ENCODE peak calls at places on chromosomes 4 and X, in four cellular contexts. One of them, this sample, is unnamed. For H3K36me3, the result is how much of the 10 kb centered on the place peaks cover.

GRCh38 chrX:76454456-76454927 is 27.0 kb downstream of the MAGEE1 start:
- DNase-seq in K562: peak
- DNase-seq in HepG2: peak
- DNase-seq in H1: peak
- DNase-seq in this sample: peak

GRCh38 chr4:77100234-77100633 is 24.4 kb upstream of the CCNI start:
- DNase-seq in K562: no peak
- DNase-seq in HepG2: no peak
- DNase-seq in H1: no peak
- DNase-seq in this sample: no peak

GRCh38 chrX:110215411-110215810 is 102.5 kb downstream of the AMMECR1 start:
- DNase-seq in K562: no peak
- DNase-seq in H1: no peak
- DNase-seq in HepG2: no peak
- DNase-seq in this sample: no peak

GRCh38 chrX:12885508-12885907 is 18.6 kb downstream of the TLR7 start:
- DNase-seq in H1: no peak
- DNase-seq in K562: no peak
- DNase-seq in HepG2: no peak
- DNase-seq in this sample: no peak

GRCh38 chrX:437636-438390 is 51.1 kb upstream of the PPP2R3B start:
- DNase-seq in K562: no peak
- DNase-seq in HepG2: no peak
- DNase-seq in H1: no peak
- DNase-seq in this sample: no peak

GRCh38 chr4:145216532-145216931 is 36.1 kb upstream of the OTUD4 start:
- DNase-seq in K562: no peak
- DNase-seq in H1: no peak
- DNase-seq in HepG2: no peak
- DNase-seq in this sample: peak

GRCh38 chrX:74179071-74179470 is 124.9 kb upstream of the ZCCHC13 start:
- DNase-seq in HepG2: peak
- DNase-seq in H1: no peak
- DNase-seq in K562: no peak
- DNase-seq in this sample: no peak

GRCh38 chr4:87498446-87498900 is 30.7 kb downstream of the SPARCL1 start:
- DNase-seq in HepG2: no peak
- DNase-seq in H1: no peak
- DNase-seq in K562: no peak
- DNase-seq in this sample: no peak

GRCh38 chr4:177246636-177247584 is 62.8 kb upstream of the NEIL3 start:
- DNase-seq in K562: no peak
- DNase-seq in HepG2: no peak
- DNase-seq in H1: no peak
- DNase-seq in this sample: no peak

DNA sequence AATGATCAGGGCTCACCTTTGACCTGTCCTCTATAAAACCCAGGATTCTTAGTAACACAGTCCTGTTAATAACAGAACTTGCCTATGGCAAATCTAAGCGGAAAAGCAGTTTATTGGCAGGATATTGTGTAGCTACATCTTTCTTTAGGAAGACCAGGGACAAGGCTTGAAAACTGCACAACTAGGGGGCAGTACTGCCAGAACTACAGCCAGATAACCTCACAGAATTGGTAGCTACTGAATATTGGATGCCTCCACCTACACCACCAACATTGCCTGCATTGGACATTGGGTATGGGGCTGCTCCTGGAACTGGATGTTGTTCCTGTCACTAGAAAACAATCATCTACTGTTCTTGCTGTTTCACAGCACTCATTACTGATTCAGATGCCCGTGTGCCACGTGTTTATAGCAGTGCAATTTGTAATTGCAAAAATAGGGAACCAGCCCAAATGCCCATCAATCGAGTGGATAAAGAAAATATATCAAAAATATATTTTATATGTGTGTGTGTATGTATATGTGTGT is 47.4 kb downstream of the REPS2 start:
- DNase-seq in H1: no peak
- DNase-seq in K562: no peak
- DNase-seq in HepG2: no peak
- DNase-seq in this sample: no peak
- TF ChIP-seq CTCF in H1: peak
- TF ChIP-seq CTCF in K562: no peak
- TF ChIP-seq CTCF in HepG2: no peak
- TF ChIP-seq CTCF in this sample: peak

DNA sequence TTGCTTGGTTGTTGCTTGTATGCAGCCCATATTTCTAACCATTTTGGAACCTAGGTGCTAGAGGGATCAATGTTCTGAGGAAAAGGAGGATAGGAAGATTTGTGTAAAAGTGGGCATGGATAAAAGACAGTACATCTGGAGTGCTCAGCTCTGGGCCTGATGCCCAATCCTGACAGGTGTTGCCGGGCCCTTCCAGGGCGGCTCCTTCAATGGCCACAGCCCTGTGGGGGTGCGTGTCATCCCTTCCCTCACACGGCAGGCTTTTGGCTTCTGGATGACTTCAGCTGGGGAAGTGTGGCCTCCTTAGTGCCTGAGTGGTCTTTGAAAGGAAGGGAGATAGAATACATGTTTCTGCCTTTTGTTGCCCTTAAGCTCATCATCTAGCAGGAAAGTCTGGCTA is 47.2 kb downstream of the NELFA start:
- DNase-seq in HepG2: no peak
- DNase-seq in K562: no peak
- DNase-seq in H1: no peak
- DNase-seq in this sample: no peak
- H3K36me3 ChIP-seq in HepG2: under half
- H3K36me3 ChIP-seq in K562: half or more
- H3K36me3 ChIP-seq in H1: under half
- H3K36me3 ChIP-seq in this sample: under half

GRCh38 chr4:56082809-56083208 is 134.1 kb downstream of the CEP135 start:
- DNase-seq in K562: no peak
- DNase-seq in HepG2: no peak
- DNase-seq in H1: no peak
- DNase-seq in this sample: no peak

GRCh38 chr4:56077676-56078075 is 128.9 kb downstream of the CEP135 start:
- DNase-seq in HepG2: no peak
- DNase-seq in H1: no peak
- DNase-seq in K562: no peak
- DNase-seq in this sample: no peak

GRCh38 chr4:56084849-56085248 is 136.1 kb downstream of the CEP135 start:
- DNase-seq in K562: no peak
- DNase-seq in HepG2: no peak
- DNase-seq in H1: no peak
- DNase-seq in this sample: no peak

GRCh38 chr4:56080384-56080783 is 131.6 kb downstream of the CEP135 start:
- DNase-seq in H1: no peak
- DNase-seq in K562: no peak
- DNase-seq in HepG2: no peak
- DNase-seq in this sample: no peak

DNA sequence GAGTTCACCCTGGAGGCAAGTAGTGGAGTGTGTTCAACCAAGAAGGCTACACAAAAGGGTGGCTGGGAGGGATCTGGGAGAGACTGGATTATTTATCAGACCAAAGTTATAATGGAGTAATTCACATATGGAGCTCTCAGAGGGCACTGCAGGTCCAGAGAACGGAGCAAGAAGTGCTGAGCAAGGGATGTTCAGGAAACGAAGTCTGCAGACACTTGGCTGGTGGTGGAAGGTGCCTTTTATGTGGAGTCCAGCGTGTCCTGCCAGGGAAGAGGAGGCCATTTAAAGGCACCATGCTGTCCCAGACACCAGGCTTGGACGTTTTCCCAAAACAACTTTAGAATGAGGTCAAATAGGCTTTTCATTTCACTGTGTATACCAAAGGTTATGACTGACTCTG is 130.1 kb downstream of the CEP135 start:
- DNase-seq in H1: no peak
- DNase-seq in HepG2: no peak
- DNase-seq in K562: no peak
- DNase-seq in this sample: no peak
- TF ChIP-seq FOSL1 in H1: no peak
- TF ChIP-seq FOSL1 in HepG2: no peak
- TF ChIP-seq FOSL1 in K562: no peak
- TF ChIP-seq FOSL1 in this sample: no peak

GRCh38 chr4:44210750-44211149 is 237.9 kb downstream of the KCTD8 start:
- DNase-seq in H1: no peak
- DNase-seq in K562: no peak
- DNase-seq in HepG2: no peak
- DNase-seq in this sample: no peak
- TF ChIP-seq CTCF in H1: peak
- TF ChIP-seq CTCF in K562: no peak
- TF ChIP-seq CTCF in HepG2: no peak
- TF ChIP-seq CTCF in this sample: no peak

DNA sequence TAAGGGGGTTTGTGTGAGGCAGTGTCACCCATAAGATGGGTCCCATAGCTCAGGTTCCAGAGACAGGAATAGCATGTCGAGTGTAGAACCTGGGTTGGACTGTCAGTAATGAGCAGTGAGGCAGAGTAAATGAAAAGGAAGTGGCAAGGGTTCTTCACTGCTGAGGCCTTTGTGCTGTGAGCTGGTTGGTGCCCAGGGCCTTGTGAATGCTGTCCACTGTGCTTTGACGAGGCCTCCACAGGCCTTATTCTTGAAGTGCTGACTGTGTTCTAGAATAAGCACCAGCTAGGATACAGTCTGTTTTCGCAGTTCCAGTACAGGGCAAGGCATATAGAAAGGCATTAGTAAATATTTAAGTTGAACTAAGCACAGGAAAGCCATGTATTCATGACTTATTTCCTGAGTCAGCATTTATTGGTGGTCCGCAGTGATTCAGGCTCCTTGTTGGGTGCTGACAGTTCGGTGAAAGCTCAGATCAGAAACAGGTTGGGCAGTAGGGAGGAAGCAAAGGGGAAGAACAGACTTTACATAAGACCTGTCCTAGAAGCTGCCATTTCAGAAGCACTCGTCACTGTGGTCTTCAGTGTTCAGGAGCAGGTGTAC is 25.6 kb upstream of the TADA2B start:
- DNase-seq in HepG2: no peak
- DNase-seq in K562: no peak
- DNase-seq in H1: no peak
- DNase-seq in this sample: no peak
- H3K36me3 ChIP-seq in HepG2: under half
- H3K36me3 ChIP-seq in K562: half or more
- H3K36me3 ChIP-seq in H1: under half
- H3K36me3 ChIP-seq in this sample: under half

GRCh38 chr4:168723020-168723419 is 226.2 kb downstream of the PALLD start:
- DNase-seq in K562: no peak
- DNase-seq in H1: no peak
- DNase-seq in HepG2: no peak
- DNase-seq in this sample: no peak
- TF ChIP-seq FOSL1 in K562: no peak
- TF ChIP-seq FOSL1 in H1: no peak
- TF ChIP-seq FOSL1 in HepG2: no peak
- TF ChIP-seq FOSL1 in this sample: no peak

This sample was measured in HCT116.